ENCODE peak calls at places on chromosome 11, in seven cellular contexts. One of them, this sample, is unnamed.

GRCh38 chr11:63277345-63277943 is 34.0 kb upstream of the SLC22A25 start:
- DNase-seq in GM12865: peak
- DNase-seq in AG09319: no peak
- DNase-seq in progenitor cell of endocrine pancreas: no peak
- DNase-seq in mucosa of descending colon: no peak
- DNase-seq in type B pancreatic cell: no peak
- DNase-seq in body of pancreas: no peak
- DNase-seq in this sample: no peak

GRCh38 chr11:114019046-114019445 is 40.5 kb upstream of the ZBTB16 start:
- DNase-seq in GM12865: no peak
- DNase-seq in AG09319: no peak
- DNase-seq in progenitor cell of endocrine pancreas: no peak
- DNase-seq in mucosa of descending colon: no peak
- DNase-seq in type B pancreatic cell: no peak
- DNase-seq in body of pancreas: no peak
- DNase-seq in this sample: no peak

GRCh38 chr11:16902182-16902581 is 112.0 kb downstream of the PLEKHA7 start:
- DNase-seq in GM12865: peak
- DNase-seq in AG09319: no peak
- DNase-seq in progenitor cell of endocrine pancreas: no peak
- DNase-seq in mucosa of descending colon: no peak
- DNase-seq in type B pancreatic cell: no peak
- DNase-seq in body of pancreas: no peak
- DNase-seq in this sample: no peak

GRCh38 chr11:114346709-114347141 is 50.5 kb downstream of the NNMT start:
- DNase-seq in GM12865: no peak
- DNase-seq in AG09319: no peak
- DNase-seq in progenitor cell of endocrine pancreas: no peak
- DNase-seq in mucosa of descending colon: no peak
- DNase-seq in type B pancreatic cell: no peak
- DNase-seq in body of pancreas: no peak
- DNase-seq in this sample: no peak

GRCh38 chr11:18987454-18988231 is 48.4 kb upstream of the MRGPRX1 start:
- DNase-seq in GM12865: no peak
- DNase-seq in AG09319: no peak
- DNase-seq in progenitor cell of endocrine pancreas: no peak
- DNase-seq in mucosa of descending colon: no peak
- DNase-seq in type B pancreatic cell: no peak
- DNase-seq in body of pancreas: no peak
- DNase-seq in this sample: no peak

GRCh38 chr11:3939651-3940190 is 84.3 kb downstream of the STIM1 start:
- DNase-seq in GM12865: no peak
- DNase-seq in AG09319: no peak
- DNase-seq in progenitor cell of endocrine pancreas: no peak
- DNase-seq in mucosa of descending colon: no peak
- DNase-seq in type B pancreatic cell: no peak
- DNase-seq in body of pancreas: no peak
- DNase-seq in this sample: peak

GRCh38 chr11:67378544-67378943 is 5.1 kb upstream of the CLCF1 start:
- DNase-seq in GM12865: no peak
- DNase-seq in AG09319: no peak
- DNase-seq in progenitor cell of endocrine pancreas: no peak
- DNase-seq in mucosa of descending colon: no peak
- DNase-seq in type B pancreatic cell: no peak
- DNase-seq in body of pancreas: no peak
- DNase-seq in this sample: no peak

GRCh38 chr11:73376168-73376802 is at the start of gene RELT:
- DNase-seq in GM12865: peak
- DNase-seq in AG09319: peak
- DNase-seq in progenitor cell of endocrine pancreas: peak
- DNase-seq in mucosa of descending colon: peak
- DNase-seq in type B pancreatic cell: peak
- DNase-seq in body of pancreas: peak
- DNase-seq in this sample: peak

GRCh38 chr11:17548444-17548843 is 1.4 kb downstream of the OTOG start:
- DNase-seq in GM12865: no peak
- DNase-seq in AG09319: no peak
- DNase-seq in progenitor cell of endocrine pancreas: no peak
- DNase-seq in mucosa of descending colon: no peak
- DNase-seq in type B pancreatic cell: no peak
- DNase-seq in body of pancreas: no peak
- DNase-seq in this sample: no peak

GRCh38 chr11:118883368-118884071 is at the start of gene CXCR5:
- DNase-seq in GM12865: peak
- DNase-seq in AG09319: no peak
- DNase-seq in progenitor cell of endocrine pancreas: no peak
- DNase-seq in mucosa of descending colon: no peak
- DNase-seq in type B pancreatic cell: no peak
- DNase-seq in body of pancreas: no peak
- DNase-seq in this sample: no peak
- TF ChIP-seq CTCF in GM12865: peak
- TF ChIP-seq CTCF in AG09319: no peak
- TF ChIP-seq CTCF in progenitor cell of endocrine pancreas: no peak
- TF ChIP-seq CTCF in mucosa of descending colon: no peak
- TF ChIP-seq CTCF in type B pancreatic cell: no peak
- TF ChIP-seq CTCF in body of pancreas: no peak
- TF ChIP-seq CTCF in this sample: no peak

GRCh38 chr11:129375731-129376657 is at the start of gene BARX2:
- DNase-seq in GM12865: no peak
- DNase-seq in AG09319: no peak
- DNase-seq in progenitor cell of endocrine pancreas: peak
- DNase-seq in mucosa of descending colon: peak
- DNase-seq in type B pancreatic cell: peak
- DNase-seq in body of pancreas: peak
- DNase-seq in this sample: peak
- TF ChIP-seq CTCF in GM12865: no peak
- TF ChIP-seq CTCF in AG09319: peak
- TF ChIP-seq CTCF in progenitor cell of endocrine pancreas: peak
- TF ChIP-seq CTCF in mucosa of descending colon: peak
- TF ChIP-seq CTCF in type B pancreatic cell: peak
- TF ChIP-seq CTCF in body of pancreas: peak
- TF ChIP-seq CTCF in this sample: peak

DNA sequence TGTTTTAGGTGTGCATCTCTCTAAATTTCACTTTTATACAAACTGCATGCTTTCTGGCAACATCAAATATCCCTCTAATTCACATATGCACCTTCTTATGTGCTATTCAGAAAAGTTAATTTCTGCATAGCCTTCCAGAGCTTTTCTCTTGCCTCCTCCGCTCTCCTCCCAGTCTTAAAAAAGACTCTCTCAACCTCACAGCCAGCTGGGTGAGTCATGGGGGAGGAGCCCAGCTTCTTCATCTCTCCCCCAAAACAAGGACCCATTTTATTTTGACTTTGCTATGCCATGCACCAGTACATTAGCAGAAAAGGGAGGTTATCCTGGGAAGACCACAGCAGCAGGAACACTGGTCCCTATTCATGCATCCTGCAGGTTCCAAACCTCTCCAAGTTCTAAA is 234.4 kb downstream of the KCNA4 start:
- DNase-seq in GM12865: no peak
- DNase-seq in AG09319: no peak
- DNase-seq in progenitor cell of endocrine pancreas: no peak
- DNase-seq in mucosa of descending colon: no peak
- DNase-seq in type B pancreatic cell: no peak
- DNase-seq in body of pancreas: no peak
- DNase-seq in this sample: peak
- TF ChIP-seq CTCF in GM12865: no peak
- TF ChIP-seq CTCF in AG09319: no peak
- TF ChIP-seq CTCF in progenitor cell of endocrine pancreas: no peak
- TF ChIP-seq CTCF in mucosa of descending colon: no peak
- TF ChIP-seq CTCF in type B pancreatic cell: no peak
- TF ChIP-seq CTCF in body of pancreas: no peak
- TF ChIP-seq CTCF in this sample: no peak

GRCh38 chr11:14520086-14520901 is at the start of gene PSMA1:
- DNase-seq in GM12865: peak
- DNase-seq in AG09319: peak
- DNase-seq in progenitor cell of endocrine pancreas: peak
- DNase-seq in mucosa of descending colon: peak
- DNase-seq in type B pancreatic cell: peak
- DNase-seq in body of pancreas: peak
- DNase-seq in this sample: peak
- TF ChIP-seq CTCF in GM12865: no peak
- TF ChIP-seq CTCF in AG09319: no peak
- TF ChIP-seq CTCF in progenitor cell of endocrine pancreas: peak
- TF ChIP-seq CTCF in mucosa of descending colon: peak
- TF ChIP-seq CTCF in type B pancreatic cell: peak
- TF ChIP-seq CTCF in body of pancreas: peak
- TF ChIP-seq CTCF in this sample: peak

GRCh38 chr11:61617515-61617914 is 36.6 kb upstream of the SYT7 start:
- DNase-seq in GM12865: no peak
- DNase-seq in AG09319: no peak
- DNase-seq in progenitor cell of endocrine pancreas: no peak
- DNase-seq in mucosa of descending colon: no peak
- DNase-seq in type B pancreatic cell: no peak
- DNase-seq in body of pancreas: no peak
- DNase-seq in this sample: no peak
- TF ChIP-seq CTCF in GM12865: no peak
- TF ChIP-seq CTCF in AG09319: no peak
- TF ChIP-seq CTCF in progenitor cell of endocrine pancreas: peak
- TF ChIP-seq CTCF in mucosa of descending colon: no peak
- TF ChIP-seq CTCF in type B pancreatic cell: no peak
- TF ChIP-seq CTCF in body of pancreas: peak
- TF ChIP-seq CTCF in this sample: peak

GRCh38 chr11:106971864-106972263 is 46.4 kb downstream of the GUCY1A2 start:
- DNase-seq in GM12865: no peak
- DNase-seq in AG09319: no peak
- DNase-seq in progenitor cell of endocrine pancreas: no peak
- DNase-seq in mucosa of descending colon: no peak
- DNase-seq in type B pancreatic cell: no peak
- DNase-seq in body of pancreas: no peak
- DNase-seq in this sample: no peak

GRCh38 chr11:106969660-106970059 is 48.6 kb downstream of the GUCY1A2 start:
- DNase-seq in GM12865: no peak
- DNase-seq in AG09319: no peak
- DNase-seq in progenitor cell of endocrine pancreas: no peak
- DNase-seq in mucosa of descending colon: no peak
- DNase-seq in type B pancreatic cell: no peak
- DNase-seq in body of pancreas: no peak
- DNase-seq in this sample: no peak

DNA sequence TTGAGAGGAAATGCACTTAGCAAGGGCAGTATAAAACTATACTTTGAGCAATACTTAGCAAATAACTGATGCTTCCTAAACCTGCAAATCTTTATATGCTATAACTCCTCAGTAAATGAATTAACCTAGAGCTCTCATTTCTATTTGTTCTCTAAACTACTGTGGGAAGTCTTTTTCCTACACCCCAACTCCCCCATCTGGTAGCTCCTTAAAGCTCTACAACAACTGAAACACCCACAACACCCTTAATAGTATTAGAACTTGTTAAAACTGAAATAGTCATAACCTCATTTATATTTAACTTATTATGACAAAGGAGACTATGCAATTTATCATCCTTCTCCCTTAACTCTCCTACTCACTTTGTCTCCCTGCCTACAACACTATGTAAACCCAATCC is 43.4 kb downstream of the GUCY1A2 start:
- DNase-seq in GM12865: no peak
- DNase-seq in AG09319: no peak
- DNase-seq in progenitor cell of endocrine pancreas: no peak
- DNase-seq in mucosa of descending colon: no peak
- DNase-seq in type B pancreatic cell: no peak
- DNase-seq in body of pancreas: no peak
- DNase-seq in this sample: peak
- TF ChIP-seq CTCF in GM12865: no peak
- TF ChIP-seq CTCF in AG09319: no peak
- TF ChIP-seq CTCF in progenitor cell of endocrine pancreas: no peak
- TF ChIP-seq CTCF in mucosa of descending colon: no peak
- TF ChIP-seq CTCF in type B pancreatic cell: no peak
- TF ChIP-seq CTCF in body of pancreas: no peak
- TF ChIP-seq CTCF in this sample: peak

GRCh38 chr11:104907521-104908185 is 9.4 kb upstream of the CASP12 start:
- DNase-seq in GM12865: peak
- DNase-seq in AG09319: no peak
- DNase-seq in progenitor cell of endocrine pancreas: no peak
- DNase-seq in mucosa of descending colon: no peak
- DNase-seq in type B pancreatic cell: no peak
- DNase-seq in body of pancreas: no peak
- DNase-seq in this sample: no peak

GRCh38 chr11:104908186-104908531 is 9.9 kb upstream of the CASP12 start:
- DNase-seq in GM12865: no peak
- DNase-seq in AG09319: no peak
- DNase-seq in progenitor cell of endocrine pancreas: no peak
- DNase-seq in mucosa of descending colon: no peak
- DNase-seq in type B pancreatic cell: no peak
- DNase-seq in body of pancreas: no peak
- DNase-seq in this sample: no peak

GRCh38 chr11:104905271-104905670 is 7.0 kb upstream of the CASP12 start:
- DNase-seq in GM12865: no peak
- DNase-seq in AG09319: no peak
- DNase-seq in progenitor cell of endocrine pancreas: no peak
- DNase-seq in mucosa of descending colon: no peak
- DNase-seq in type B pancreatic cell: no peak
- DNase-seq in body of pancreas: no peak
- DNase-seq in this sample: no peak
- TF ChIP-seq CTCF in GM12865: no peak
- TF ChIP-seq CTCF in AG09319: no peak
- TF ChIP-seq CTCF in progenitor cell of endocrine pancreas: no peak
- TF ChIP-seq CTCF in mucosa of descending colon: no peak
- TF ChIP-seq CTCF in type B pancreatic cell: no peak
- TF ChIP-seq CTCF in body of pancreas: no peak
- TF ChIP-seq CTCF in this sample: no peak